ENCODE peak calls at places on chromosomes 5 and 9, in six cellular contexts. One of them, this sample, is unnamed.

GRCh38 chr5:97575322-97575721 is 392.3 kb upstream of the RIOK2 start:
- DNase-seq in colonic mucosa: no peak
- DNase-seq in left ventricle myocardium inferior: no peak
- DNase-seq in transverse colon: no peak
- DNase-seq in PC-9: no peak
- DNase-seq in mammary epithelial cell: no peak
- DNase-seq in this sample: no peak

GRCh38 chr5:83815661-83816060 is 95.0 kb upstream of the HAPLN1 start:
- DNase-seq in colonic mucosa: no peak
- DNase-seq in PC-9: no peak
- DNase-seq in mammary epithelial cell: no peak
- DNase-seq in left ventricle myocardium inferior: no peak
- DNase-seq in transverse colon: no peak
- DNase-seq in this sample: no peak

GRCh38 chr5:74167206-74167929 is 473.2 kb downstream of the ENC1 start:
- DNase-seq in PC-9: no peak
- DNase-seq in transverse colon: no peak
- DNase-seq in colonic mucosa: no peak
- DNase-seq in left ventricle myocardium inferior: no peak
- DNase-seq in mammary epithelial cell: peak
- DNase-seq in this sample: peak

GRCh38 chr9:121884057-121884512 is 209.0 kb downstream of the TTLL11 start:
- DNase-seq in colonic mucosa: no peak
- DNase-seq in mammary epithelial cell: no peak
- DNase-seq in PC-9: no peak
- DNase-seq in transverse colon: no peak
- DNase-seq in left ventricle myocardium inferior: no peak
- DNase-seq in this sample: peak

GRCh38 chr9:8140557-8140956 is 341.0 kb upstream of the DMAC1 start:
- DNase-seq in PC-9: no peak
- DNase-seq in mammary epithelial cell: no peak
- DNase-seq in transverse colon: no peak
- DNase-seq in left ventricle myocardium inferior: no peak
- DNase-seq in colonic mucosa: no peak
- DNase-seq in this sample: no peak

GRCh38 chr5:160694896-160695295 is 157.1 kb downstream of the ATP10B start:
- DNase-seq in left ventricle myocardium inferior: no peak
- DNase-seq in colonic mucosa: no peak
- DNase-seq in mammary epithelial cell: no peak
- DNase-seq in PC-9: no peak
- DNase-seq in transverse colon: no peak
- DNase-seq in this sample: no peak

GRCh38 chr9:97845130-97845529 is 7.9 kb upstream of the FOXE1 start:
- DNase-seq in left ventricle myocardium inferior: no peak
- DNase-seq in mammary epithelial cell: peak
- DNase-seq in transverse colon: no peak
- DNase-seq in colonic mucosa: no peak
- DNase-seq in PC-9: no peak
- DNase-seq in this sample: peak

GRCh38 chr9:84271004-84271886 is 69.3 kb downstream of the SLC28A3 start:
- DNase-seq in mammary epithelial cell: no peak
- DNase-seq in left ventricle myocardium inferior: peak
- DNase-seq in PC-9: no peak
- DNase-seq in transverse colon: peak
- DNase-seq in colonic mucosa: peak
- DNase-seq in this sample: peak

GRCh38 chr9:126522957-126523356 is 90.8 kb upstream of the LMX1B start:
- DNase-seq in left ventricle myocardium inferior: peak
- DNase-seq in transverse colon: no peak
- DNase-seq in PC-9: no peak
- DNase-seq in mammary epithelial cell: no peak
- DNase-seq in colonic mucosa: no peak
- DNase-seq in this sample: no peak

GRCh38 chr5:32274548-32275420 is 38.0 kb downstream of the MTMR12 start:
- DNase-seq in mammary epithelial cell: no peak
- DNase-seq in transverse colon: no peak
- DNase-seq in colonic mucosa: no peak
- DNase-seq in left ventricle myocardium inferior: no peak
- DNase-seq in PC-9: no peak
- DNase-seq in this sample: peak

GRCh38 chr5:39608024-39608423 is 183.2 kb upstream of the DAB2 start:
- DNase-seq in PC-9: no peak
- DNase-seq in mammary epithelial cell: no peak
- DNase-seq in left ventricle myocardium inferior: no peak
- DNase-seq in colonic mucosa: no peak
- DNase-seq in transverse colon: no peak
- DNase-seq in this sample: no peak

GRCh38 chr5:73264626-73265025 is 91.6 kb downstream of the TMEM174 start:
- DNase-seq in mammary epithelial cell: no peak
- DNase-seq in left ventricle myocardium inferior: no peak
- DNase-seq in PC-9: no peak
- DNase-seq in colonic mucosa: no peak
- DNase-seq in transverse colon: no peak
- DNase-seq in this sample: no peak

GRCh38 chr9:35406183-35406959 is 83.5 kb upstream of the RUSC2 start:
- DNase-seq in PC-9: no peak
- DNase-seq in colonic mucosa: peak
- DNase-seq in mammary epithelial cell: no peak
- DNase-seq in transverse colon: peak
- DNase-seq in left ventricle myocardium inferior: no peak
- DNase-seq in this sample: no peak

GRCh38 chr5:45639038-45639437 is 57.1 kb downstream of the HCN1 start:
- DNase-seq in colonic mucosa: no peak
- DNase-seq in PC-9: no peak
- DNase-seq in left ventricle myocardium inferior: no peak
- DNase-seq in transverse colon: no peak
- DNase-seq in mammary epithelial cell: no peak
- DNase-seq in this sample: no peak

GRCh38 chr9:75890541-75891276 is at the start of gene PCSK5:
- DNase-seq in left ventricle myocardium inferior: peak
- DNase-seq in PC-9: peak
- DNase-seq in colonic mucosa: peak
- DNase-seq in mammary epithelial cell: peak
- DNase-seq in transverse colon: peak
- DNase-seq in this sample: peak

GRCh38 chr9:108168451-108168850 is 678.9 kb upstream of the KLF4 start:
- DNase-seq in colonic mucosa: no peak
- DNase-seq in PC-9: no peak
- DNase-seq in left ventricle myocardium inferior: no peak
- DNase-seq in mammary epithelial cell: no peak
- DNase-seq in transverse colon: no peak
- DNase-seq in this sample: peak

GRCh38 chr9:35272989-35273388 is 111.2 kb downstream of the UNC13B start:
- DNase-seq in colonic mucosa: no peak
- DNase-seq in PC-9: no peak
- DNase-seq in mammary epithelial cell: peak
- DNase-seq in transverse colon: no peak
- DNase-seq in left ventricle myocardium inferior: no peak
- DNase-seq in this sample: peak

GRCh38 chr5:16480821-16481538 is 15.4 kb upstream of the ZNF622 start:
- DNase-seq in transverse colon: no peak
- DNase-seq in mammary epithelial cell: peak
- DNase-seq in left ventricle myocardium inferior: no peak
- DNase-seq in PC-9: no peak
- DNase-seq in colonic mucosa: no peak
- DNase-seq in this sample: no peak

GRCh38 chr9:18473551-18474279 is at the start of gene ADAMTSL1:
- DNase-seq in transverse colon: peak
- DNase-seq in left ventricle myocardium inferior: peak
- DNase-seq in PC-9: no peak
- DNase-seq in mammary epithelial cell: no peak
- DNase-seq in colonic mucosa: peak
- DNase-seq in this sample: peak

GRCh38 chr5:91848453-91848852 is 465.3 kb upstream of the ARRDC3 start:
- DNase-seq in mammary epithelial cell: peak
- DNase-seq in left ventricle myocardium inferior: no peak
- DNase-seq in transverse colon: no peak
- DNase-seq in colonic mucosa: no peak
- DNase-seq in PC-9: peak
- DNase-seq in this sample: peak

GRCh38 chr5:132503244-132503643 is 12.7 kb upstream of the IRF1 start:
- DNase-seq in PC-9: no peak
- DNase-seq in mammary epithelial cell: no peak
- DNase-seq in left ventricle myocardium inferior: no peak
- DNase-seq in colonic mucosa: no peak
- DNase-seq in transverse colon: no peak
- DNase-seq in this sample: no peak

GRCh38 chr5:77309140-77309539 is 98.7 kb downstream of the PDE8B start:
- DNase-seq in colonic mucosa: no peak
- DNase-seq in transverse colon: no peak
- DNase-seq in mammary epithelial cell: no peak
- DNase-seq in left ventricle myocardium inferior: no peak
- DNase-seq in PC-9: no peak
- DNase-seq in this sample: no peak

GRCh38 chr5:77310494-77311216 is 100.2 kb downstream of the PDE8B start:
- DNase-seq in left ventricle myocardium inferior: no peak
- DNase-seq in colonic mucosa: no peak
- DNase-seq in mammary epithelial cell: no peak
- DNase-seq in PC-9: no peak
- DNase-seq in transverse colon: no peak
- DNase-seq in this sample: no peak

GRCh38 chr5:77308154-77308960 is 97.9 kb downstream of the PDE8B start:
- DNase-seq in mammary epithelial cell: no peak
- DNase-seq in PC-9: no peak
- DNase-seq in colonic mucosa: no peak
- DNase-seq in left ventricle myocardium inferior: no peak
- DNase-seq in transverse colon: no peak
- DNase-seq in this sample: no peak

GRCh38 chr5:77312411-77312810 is 101.9 kb downstream of the PDE8B start:
- DNase-seq in PC-9: no peak
- DNase-seq in left ventricle myocardium inferior: no peak
- DNase-seq in colonic mucosa: no peak
- DNase-seq in mammary epithelial cell: peak
- DNase-seq in transverse colon: no peak
- DNase-seq in this sample: peak

DNA sequence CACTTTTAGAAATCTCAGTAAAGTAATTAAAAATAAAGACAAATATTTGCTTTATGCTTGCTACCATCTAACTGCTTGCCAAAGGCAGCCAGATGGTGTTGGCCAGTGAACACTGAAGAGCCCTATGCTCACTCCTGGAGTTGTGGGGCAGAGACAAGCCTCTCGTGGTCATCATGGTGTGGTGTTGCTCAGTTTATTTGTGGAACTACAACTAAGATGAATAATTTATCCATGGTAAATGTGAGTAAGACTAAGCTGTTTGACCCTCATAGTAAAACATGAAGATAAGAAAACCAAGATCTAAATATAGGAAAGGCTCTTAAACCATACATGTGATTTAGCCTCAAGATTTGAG is 100.7 kb downstream of the PDE8B start:
- DNase-seq in transverse colon: no peak
- DNase-seq in PC-9: no peak
- DNase-seq in mammary epithelial cell: no peak
- DNase-seq in colonic mucosa: no peak
- DNase-seq in left ventricle myocardium inferior: no peak
- DNase-seq in this sample: no peak
- TF ChIP-seq CTCF in transverse colon: no peak
- TF ChIP-seq CTCF in PC-9: no peak
- TF ChIP-seq CTCF in mammary epithelial cell: no peak
- TF ChIP-seq CTCF in colonic mucosa: no peak
- TF ChIP-seq CTCF in left ventricle myocardium inferior: no peak
- TF ChIP-seq CTCF in this sample: no peak

GRCh38 chr5:129507527-129507926 is 47.4 kb downstream of the ADAMTS19 start:
- DNase-seq in colonic mucosa: no peak
- DNase-seq in mammary epithelial cell: no peak
- DNase-seq in left ventricle myocardium inferior: no peak
- DNase-seq in PC-9: no peak
- DNase-seq in transverse colon: no peak
- DNase-seq in this sample: no peak

GRCh38 chr5:129511291-129511690 is 51.2 kb downstream of the ADAMTS19 start:
- DNase-seq in transverse colon: no peak
- DNase-seq in PC-9: no peak
- DNase-seq in left ventricle myocardium inferior: no peak
- DNase-seq in mammary epithelial cell: no peak
- DNase-seq in colonic mucosa: no peak
- DNase-seq in this sample: peak

GRCh38 chr5:129506950-129507349 is 46.9 kb downstream of the ADAMTS19 start:
- DNase-seq in mammary epithelial cell: no peak
- DNase-seq in colonic mucosa: no peak
- DNase-seq in left ventricle myocardium inferior: no peak
- DNase-seq in transverse colon: no peak
- DNase-seq in PC-9: no peak
- DNase-seq in this sample: no peak

GRCh38 chr5:129509363-129509762 is 49.3 kb downstream of the ADAMTS19 start:
- DNase-seq in transverse colon: no peak
- DNase-seq in PC-9: no peak
- DNase-seq in colonic mucosa: no peak
- DNase-seq in left ventricle myocardium inferior: no peak
- DNase-seq in mammary epithelial cell: no peak
- DNase-seq in this sample: no peak

GRCh38 chr5:129506092-129506491 is 46.0 kb downstream of the ADAMTS19 start:
- DNase-seq in transverse colon: no peak
- DNase-seq in colonic mucosa: no peak
- DNase-seq in mammary epithelial cell: peak
- DNase-seq in PC-9: no peak
- DNase-seq in left ventricle myocardium inferior: no peak
- DNase-seq in this sample: peak
- TF ChIP-seq CTCF in transverse colon: no peak
- TF ChIP-seq CTCF in colonic mucosa: no peak
- TF ChIP-seq CTCF in mammary epithelial cell: no peak
- TF ChIP-seq CTCF in PC-9: no peak
- TF ChIP-seq CTCF in left ventricle myocardium inferior: no peak
- TF ChIP-seq CTCF in this sample: no peak

DNA sequence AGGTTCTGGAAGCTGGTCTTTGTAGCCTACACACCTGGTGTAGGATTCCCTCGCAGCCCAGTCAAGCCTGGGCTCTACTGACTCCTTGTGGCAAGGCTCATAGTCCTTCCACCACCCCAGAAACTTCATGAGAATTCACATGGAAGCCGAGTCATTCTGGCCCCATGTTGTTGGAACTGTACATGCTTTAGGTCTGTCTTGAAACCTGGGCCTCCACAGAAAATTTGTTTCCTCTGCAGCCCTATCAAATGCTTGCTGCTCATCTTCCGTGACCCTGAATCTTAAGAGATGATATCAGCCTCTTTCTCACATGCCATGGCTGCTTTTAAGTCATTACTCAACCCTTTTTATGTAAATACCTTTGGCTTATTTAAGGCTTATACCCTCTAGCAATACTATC is 113.4 kb upstream of the GRHPR start:
- DNase-seq in left ventricle myocardium inferior: no peak
- DNase-seq in mammary epithelial cell: peak
- DNase-seq in colonic mucosa: no peak
- DNase-seq in transverse colon: peak
- DNase-seq in PC-9: no peak
- DNase-seq in this sample: no peak
- TF ChIP-seq CTCF in left ventricle myocardium inferior: no peak
- TF ChIP-seq CTCF in mammary epithelial cell: peak
- TF ChIP-seq CTCF in colonic mucosa: no peak
- TF ChIP-seq CTCF in transverse colon: no peak
- TF ChIP-seq CTCF in PC-9: no peak
- TF ChIP-seq CTCF in this sample: peak

DNA sequence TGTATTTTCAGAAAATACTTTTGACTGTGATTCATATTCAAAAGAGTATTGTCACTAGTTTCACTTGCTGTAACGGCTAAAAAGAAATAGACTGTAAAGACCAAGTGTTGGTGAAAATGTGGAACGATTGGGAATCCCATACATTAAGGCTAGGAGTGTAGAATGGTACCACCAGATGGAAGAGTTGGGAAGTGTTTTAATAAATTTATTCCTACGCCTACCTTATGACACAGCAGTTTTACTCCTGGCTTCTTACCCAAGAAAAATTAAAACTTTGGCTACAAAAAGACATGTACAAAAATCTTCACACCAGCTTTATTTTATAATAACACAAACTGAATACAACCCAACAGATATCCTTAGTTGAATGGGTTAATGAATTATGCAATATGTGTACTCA is 256.2 kb downstream of the TAF11L14 start:
- DNase-seq in transverse colon: no peak
- DNase-seq in colonic mucosa: no peak
- DNase-seq in mammary epithelial cell: no peak
- DNase-seq in PC-9: no peak
- DNase-seq in left ventricle myocardium inferior: no peak
- DNase-seq in this sample: no peak
- TF ChIP-seq CTCF in transverse colon: no peak
- TF ChIP-seq CTCF in colonic mucosa: no peak
- TF ChIP-seq CTCF in mammary epithelial cell: no peak
- TF ChIP-seq CTCF in PC-9: no peak
- TF ChIP-seq CTCF in left ventricle myocardium inferior: no peak
- TF ChIP-seq CTCF in this sample: no peak